ENCODE peak calls at places on chromosomes 2 and 18, in ten cellular contexts. P is GM23248, O is stomach, B is mammary epithelial cell, H is hepatocyte, J is A673, X is ovary, T is endodermal cell, E is uterus, W is transverse colon. N is an unnamed sample.

GRCh38 chr2:110115291-110116032 is at the start of gene MALL:
- DNase-seq in W (peak; percentile 74), T (peak; percentile 81), B (peak; percentile 51), E (no peak), P (peak; percentile 65), H (peak; percentile 78), J (no peak), O (peak; percentile 58), X (no peak), N (no peak)

GRCh38 chr18:58314284-58314683 is 270.3 kb downstream of the NEDD4L start:
- DNase-seq in P (peak; percentile 97), X (peak; percentile 22), W (peak; percentile 37), T (no peak), H (peak; percentile 80), E (peak; percentile 59), J (peak; percentile 44), O (peak; percentile 43), B (peak; percentile 92), N (no peak)

GRCh38 chr2:166665991-166666940 is 172.2 kb upstream of the SCN7A start:
- DNase-seq in W (no peak), X (no peak), H (peak; percentile 5), J (peak; percentile 27), O (no peak), P (peak; percentile 15), E (no peak), T (no peak), B (no peak), N (no peak)

GRCh38 chr2:46862430-46862829 is 53.2 kb downstream of the MCFD2 start:
- DNase-seq in B (no peak), P (no peak), X (no peak), J (no peak), T (no peak), E (no peak), O (no peak), H (no peak), W (no peak), N (no peak)

GRCh38 chr18:63736856-63737255 is 34.1 kb downstream of the SERPINB11 start:
- DNase-seq in T (no peak), X (no peak), B (peak; percentile 88), H (no peak), E (no peak), J (no peak), P (peak; percentile 59), W (no peak), O (no peak), N (no peak)

GRCh38 chr2:70115646-70116442 is 28.6 kb downstream of the PCBP1 start:
- DNase-seq in B (no peak), H (no peak), X (no peak), J (no peak), E (no peak), W (no peak), T (no peak), O (no peak), P (no peak), N (no peak)

GRCh38 chr2:131011481-131011880 is 81.8 kb downstream of the FAM168B start:
- DNase-seq in T (peak; percentile 45), P (no peak), W (no peak), H (no peak), X (no peak), B (no peak), J (no peak), O (no peak), E (no peak), N (no peak)

GRCh38 chr2:132725716-132726115 is 55.7 kb upstream of the LYPD1 start:
- DNase-seq in W (no peak), E (no peak), T (no peak), P (no peak), B (no peak), X (no peak), H (no peak), O (no peak), J (no peak), N (no peak)

GRCh38 chr2:130727286-130727924 is 1.5 kb upstream of the GPR148 start:
- DNase-seq in J (peak; percentile 85), P (peak; percentile 87), B (peak; percentile 73), X (peak; percentile 62), H (peak; percentile 93), T (peak; percentile 99), E (peak; percentile 83), O (peak; percentile 85), W (peak; percentile 83), N (peak; percentile 82)

GRCh38 chr18:10591891-10592290 is 66.1 kb downstream of the NAPG start:
- DNase-seq in P (no peak), W (no peak), H (no peak), O (no peak), T (no peak), X (no peak), B (no peak), J (no peak), E (no peak), N (no peak)

GRCh38 chr2:118269408-118270051 is 181.3 kb downstream of the INSIG2 start:
- DNase-seq in H (no peak), X (no peak), P (peak; percentile 27), W (no peak), T (peak; percentile 73), E (no peak), B (no peak), J (no peak), O (no peak), N (no peak)

GRCh38 chr18:36809590-36810381 is 19.0 kb downstream of the TPGS2 start:
- DNase-seq in E (peak; percentile 17), J (peak; percentile 85), P (peak; percentile 83), B (peak; percentile 54), O (peak; percentile 28), X (peak; percentile 11), T (peak; percentile 66), H (peak; percentile 83), W (peak; percentile 14), N (peak; percentile 17)

GRCh38 chr2:131588152-131588873 is 60.6 kb downstream of the CCDC74A start:
- DNase-seq in T (no peak), O (no peak), X (no peak), P (no peak), W (no peak), E (no peak), B (no peak), H (no peak), J (no peak), N (no peak)

GRCh38 chr2:204282081-204282480 is 263.2 kb upstream of the PARD3B start:
- DNase-seq in W (no peak), O (no peak), H (no peak), X (no peak), J (no peak), B (no peak), T (peak; percentile 60), E (no peak), P (no peak), N (no peak)
- H3K4me1 ChIP-seq in W (no peaks in the 10 kb centered on the region), O (no peaks in the 10 kb centered on the region), H (no peaks in the 10 kb centered on the region), X (no peaks in the 10 kb centered on the region), J (peaks cover 39% of the 10 kb centered on the region), B (no peaks in the 10 kb centered on the region), T (peaks cover 27% of the 10 kb centered on the region), E (no peaks in the 10 kb centered on the region), P (no peaks in the 10 kb centered on the region), N (no peaks in the 10 kb centered on the region)

DNA sequence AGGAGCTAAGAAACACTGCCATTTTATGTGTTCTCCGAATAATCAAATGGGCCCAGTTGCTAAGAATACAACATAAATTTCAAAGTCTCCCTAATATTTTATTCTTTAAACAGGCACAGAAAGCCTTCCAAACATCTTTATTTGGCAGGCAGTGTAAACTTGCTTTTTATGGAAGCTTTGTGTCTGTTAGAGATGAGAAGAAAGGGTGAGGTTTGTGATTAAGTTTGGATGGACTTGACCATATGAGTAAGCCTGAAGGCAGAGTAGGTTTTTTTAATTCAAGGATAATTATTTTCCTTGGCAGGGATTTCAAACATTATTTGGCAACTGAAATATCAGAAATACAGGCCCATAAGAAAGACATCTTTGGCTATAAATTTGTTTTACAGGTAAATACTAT is 62.9 kb downstream of the COX7A2L start:
- DNase-seq in P (peak; percentile 26), E (no peak), B (no peak), X (no peak), O (no peak), T (no peak), J (no peak), W (no peak), H (no peak), N (no peak)
- H3K4me3 ChIP-seq in P (no peak overlapping the region), E (no peak overlapping the region), B (no peak overlapping the region), X (no peak overlapping the region), O (no peak overlapping the region), T (no peak overlapping the region), J (no peak overlapping the region), W (no peak overlapping the region), H (no peak overlapping the region), N (no peak overlapping the region)

GRCh38 chr2:237449193-237449797 is 35.3 kb upstream of the COL6A3 start:
- DNase-seq in O (no peak), J (no peak), X (no peak), B (no peak), P (peak; percentile 68), W (no peak), H (no peak), E (peak; percentile 78), T (no peak), N (no peak)
- H3K27ac ChIP-seq in O (peak overlapping the region; percentile 65), J (no peak overlapping the region), X (no peak overlapping the region), B (no peak overlapping the region), P (no peak overlapping the region), W (peak overlapping the region; percentile 39), H (peak overlapping the region; percentile 43), E (peak overlapping the region; percentile 80), T (no peak overlapping the region), N (no peak overlapping the region)

GRCh38 chr2:226158229-226158628 is 641.4 kb downstream of the IRS1 start:
- DNase-seq in P (no peak), W (no peak), X (no peak), T (no peak), B (no peak), E (no peak), H (no peak), J (no peak), O (no peak), N (no peak)
- H3K4me1 ChIP-seq in P (no peaks in the 10 kb centered on the region), W (no peaks in the 10 kb centered on the region), X (peaks cover 4% of the 10 kb centered on the region), T (peaks cover 24% of the 10 kb centered on the region), B (no peaks in the 10 kb centered on the region), E (no peaks in the 10 kb centered on the region), H (peaks cover 6% of the 10 kb centered on the region), J (peaks cover 14% of the 10 kb centered on the region), O (no peaks in the 10 kb centered on the region), N (no peaks in the 10 kb centered on the region)

GRCh38 chr2:113198048-113198789 is 24.4 kb downstream of the PSD4 start:
- DNase-seq in B (no peak), T (no peak), W (no peak), H (no peak), P (no peak), J (no peak), O (no peak), E (no peak), X (no peak), N (no peak)
- H3K4me3 ChIP-seq in B (peak overlapping the region; percentile 65), T (peak overlapping the region; percentile 77), W (no peak overlapping the region), H (peak overlapping the region; percentile 35), P (peak overlapping the region; percentile 73), J (peak overlapping the region; percentile 89), O (peak overlapping the region; percentile 76), E (peak overlapping the region; percentile 55), X (peak overlapping the region; percentile 70), N (no peak overlapping the region)

GRCh38 chr2:127429844-127430425 is 11.7 kb downstream of the PROC start:
- DNase-seq in B (no peak), E (no peak), O (peak; percentile 4), X (no peak), T (no peak), H (no peak), J (no peak), P (no peak), W (no peak), N (no peak)
- H3K27ac ChIP-seq in B (no peak overlapping the region), E (no peak overlapping the region), O (no peak overlapping the region), X (no peak overlapping the region), T (no peak overlapping the region), H (no peak overlapping the region), J (no peak overlapping the region), P (no peak overlapping the region), W (no peak overlapping the region), N (no peak overlapping the region)